ENCODE peak calls at places on chromosomes 12 and 14, in six cellular contexts. Y, P, X, D, U and N are unnamed samples.

GRCh38 chr14:35878272-35879140 is 52.4 kb downstream of the BRMS1L start:
- DNase-seq in Y (peak), P (no peak), X (peak), D (no peak), U (peak), N (no peak)

GRCh38 chr12:127162902-127163301 is 1104.1 kb upstream of the TMEM132C start:
- DNase-seq in Y (peak), P (no peak), X (peak), D (no peak), U (no peak), N (no peak)

GRCh38 chr12:49647280-49647679 is 23.9 kb downstream of the PRPF40B start:
- DNase-seq in Y (no peak), P (no peak), X (no peak), D (no peak), U (peak), N (no peak)

GRCh38 chr14:93103392-93104080 is 12.2 kb downstream of the ITPK1 start:
- DNase-seq in Y (no peak), P (no peak), X (peak), D (peak), U (no peak), N (no peak)

GRCh38 chr14:68894123-68894522 is 85.0 kb downstream of the ACTN1 start:
- DNase-seq in Y (no peak), P (no peak), X (no peak), D (no peak), U (peak), N (no peak)

GRCh38 chr12:92076106-92076505 is 69.5 kb downstream of the BTG1 start:
- DNase-seq in Y (no peak), P (no peak), X (no peak), D (no peak), U (no peak), N (no peak)

GRCh38 chr12:116642683-116643082 is 83.5 kb downstream of the MAP1LC3B2 start:
- DNase-seq in Y (no peak), P (no peak), X (no peak), D (no peak), U (no peak), N (no peak)

GRCh38 chr12:111557271-111558106 is 41.6 kb downstream of the ATXN2 start:
- DNase-seq in Y (no peak), P (no peak), X (no peak), D (no peak), U (no peak), N (no peak)

GRCh38 chr14:23182372-23183014 is 967 bp downstream of the SLC7A8 start:
- DNase-seq in Y (no peak), P (peak), X (peak), D (peak), U (peak), N (peak)

GRCh38 chr14:95943699-95944098 is 67.1 kb downstream of the TUNAR start:
- DNase-seq in Y (no peak), P (no peak), X (no peak), D (no peak), U (no peak), N (no peak)

GRCh38 chr14:63573579-63573978 is 30.4 kb upstream of the PPP2R5E start:
- DNase-seq in Y (no peak), P (no peak), X (peak), D (no peak), U (no peak), N (no peak)
- TF ChIP-seq CTCF in Y (no peak), P (no peak), X (no peak), D (no peak), U (no peak), N (no peak)

GRCh38 chr14:103727313-103728000 is 11.8 kb downstream of the ZFYVE21 start:
- DNase-seq in Y (no peak), P (no peak), X (no peak), D (peak), U (no peak), N (no peak)

GRCh38 chr14:103729496-103730448 is 14.2 kb downstream of the ZFYVE21 start:
- DNase-seq in Y (no peak), P (no peak), X (no peak), D (no peak), U (peak), N (no peak)

GRCh38 chr14:103728141-103728540 is 12.5 kb downstream of the ZFYVE21 start:
- DNase-seq in Y (no peak), P (no peak), X (no peak), D (no peak), U (peak), N (no peak)

GRCh38 chr14:103730490-103731035 is 15.0 kb downstream of the ZFYVE21 start:
- DNase-seq in Y (no peak), P (no peak), X (no peak), D (no peak), U (peak), N (no peak)

GRCh38 chr14:103728721-103729120 is 13.1 kb downstream of the ZFYVE21 start:
- DNase-seq in Y (no peak), P (no peak), X (no peak), D (no peak), U (peak), N (no peak)
- TF ChIP-seq CTCF in Y (no peak), P (no peak), X (no peak), D (no peak), U (no peak), N (no peak)

DNA sequence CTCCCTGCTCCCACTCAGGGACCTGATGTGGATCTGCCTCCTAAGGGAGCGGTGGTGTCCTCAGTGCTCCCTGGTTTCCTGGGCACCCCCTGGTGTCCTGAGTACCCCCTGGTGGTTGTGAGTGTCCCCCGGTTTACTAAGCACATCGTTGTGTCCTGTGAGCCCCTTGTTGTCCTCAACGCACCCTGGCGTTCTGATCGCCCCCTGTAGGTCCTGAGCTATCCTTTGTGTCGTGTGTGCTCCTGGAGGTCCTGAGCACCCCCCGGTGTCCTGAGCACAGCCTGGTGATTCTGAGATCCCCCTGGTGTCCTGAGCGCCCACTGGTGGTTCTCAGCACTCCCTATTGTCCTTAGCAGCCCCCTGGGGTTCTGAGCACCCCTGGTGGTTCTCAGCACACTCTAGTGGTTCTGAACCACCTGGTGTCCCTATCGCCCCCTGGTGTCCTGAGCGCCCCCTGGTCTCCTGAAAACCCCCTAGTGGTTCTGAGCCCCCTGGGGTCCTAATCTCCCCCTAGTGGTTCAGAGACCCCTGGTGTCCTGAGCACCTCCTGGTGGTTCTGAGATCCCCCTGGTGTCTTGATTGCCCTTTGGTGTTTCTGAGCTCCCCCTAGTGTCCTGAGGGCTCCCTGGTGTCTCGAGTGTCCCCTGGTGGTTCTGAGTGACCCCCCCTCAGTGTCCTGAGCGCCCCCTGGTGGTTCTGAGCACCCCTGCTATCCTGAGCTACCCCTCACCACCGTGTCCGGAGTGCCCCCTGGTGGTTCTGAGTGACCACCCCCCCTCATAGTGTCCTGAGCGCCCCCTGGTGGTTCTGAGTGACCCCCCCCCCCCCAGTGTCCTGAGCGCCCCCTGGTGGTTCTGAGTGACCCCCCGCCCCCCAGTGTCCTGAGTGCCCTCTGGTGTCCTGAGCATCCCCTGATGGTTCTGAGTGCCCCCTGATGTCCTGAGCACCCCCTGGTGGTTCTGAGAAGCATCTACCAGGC is 615.1 kb downstream of the TMEM121 start:
- DNase-seq in Y (peak), P (no peak), X (no peak), D (no peak), U (no peak), N (no peak)
- TF ChIP-seq CTCF in Y (no peak), P (no peak), X (no peak), D (no peak), U (no peak), N (no peak)

GRCh38 chr14:52402812-52403526 is 88.9 kb downstream of the PTGER2 start:
- DNase-seq in Y (no peak), P (no peak), X (no peak), D (no peak), U (no peak), N (no peak)

GRCh38 chr14:52400846-52401245 is 86.7 kb downstream of the PTGER2 start:
- DNase-seq in Y (no peak), P (no peak), X (no peak), D (no peak), U (no peak), N (no peak)

GRCh38 chr14:52399104-52399503 is 85.0 kb downstream of the PTGER2 start:
- DNase-seq in Y (no peak), P (no peak), X (no peak), D (no peak), U (no peak), N (no peak)

GRCh38 chr14:52397844-52398243 is 83.7 kb downstream of the PTGER2 start:
- DNase-seq in Y (no peak), P (no peak), X (no peak), D (no peak), U (no peak), N (no peak)

GRCh38 chr14:52399886-52400599 is 85.9 kb downstream of the PTGER2 start:
- DNase-seq in Y (no peak), P (no peak), X (no peak), D (no peak), U (no peak), N (no peak)
- TF ChIP-seq CTCF in Y (no peak), P (no peak), X (no peak), D (no peak), U (no peak), N (no peak)

GRCh38 chr14:103188691-103189480 is 65.6 kb downstream of the TNFAIP2 start:
- DNase-seq in Y (peak), P (peak), X (no peak), D (no peak), U (peak), N (peak)
- TF ChIP-seq CTCF in Y (peak), P (no peak), X (peak), D (peak), U (peak), N (no peak)

DNA sequence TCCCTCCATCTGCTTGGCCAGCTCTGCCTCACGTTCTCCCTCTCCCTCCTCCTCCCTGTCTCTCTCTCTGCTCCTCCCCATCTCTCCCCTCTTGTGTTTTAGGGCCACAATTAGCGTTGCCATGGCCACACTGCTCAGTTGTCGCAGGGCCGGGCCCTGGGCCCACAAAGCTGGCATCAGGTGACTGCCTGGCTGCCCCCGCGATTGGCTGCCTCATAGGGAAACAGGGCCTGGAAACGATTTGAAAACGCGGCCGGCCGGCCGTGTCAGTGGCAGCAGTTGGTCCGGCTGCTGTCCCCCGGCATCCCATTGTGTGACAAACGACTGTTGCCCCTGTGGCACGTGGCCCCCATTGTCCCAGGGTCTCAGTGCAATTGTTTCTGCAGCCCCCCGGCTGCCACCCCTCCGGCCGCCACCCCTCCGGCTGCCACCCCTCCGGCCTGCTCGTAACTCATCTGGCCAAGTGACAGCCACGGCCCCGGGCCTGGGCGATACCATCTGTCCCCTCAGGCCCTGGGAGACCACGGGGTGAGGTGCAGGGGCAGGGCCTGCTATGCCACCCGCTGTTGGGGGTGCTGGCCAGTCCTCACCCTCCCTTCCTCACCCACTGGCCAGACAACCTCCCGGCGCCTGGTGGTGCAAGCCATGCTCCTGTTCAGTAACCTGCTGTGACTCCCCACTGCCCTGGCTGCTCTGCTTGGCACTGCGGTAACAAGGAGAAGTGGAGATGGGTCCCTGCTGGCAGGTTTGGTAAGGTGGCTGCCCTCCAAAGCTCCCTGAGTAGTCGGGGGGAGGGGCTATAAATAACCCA is 17.3 kb downstream of the FOXN4 start:
- DNase-seq in Y (no peak), P (peak), X (no peak), D (no peak), U (peak), N (peak)
- TF ChIP-seq CTCF in Y (no peak), P (no peak), X (no peak), D (no peak), U (no peak), N (no peak)